ENCODE peak calls at places on chromosomes 6 and 20, in four cellular contexts. T is fibroblast of the aortic adventitia, Q is brain microvascular endothelial cell, S is adrenal gland. R is an unnamed sample.

GRCh38 chr20:54502179-54502578 is 26.8 kb downstream of the DOK5 start:
- DNase-seq in T (no peak), Q (no peak), S (no peak), R (no peak)

GRCh38 chr6:3389390-3390167 is 67.3 kb downstream of the SLC22A23 start:
- DNase-seq in T (peak), Q (no peak), S (no peak), R (no peak)

GRCh38 chr6:42383421-42384208 is 68.1 kb downstream of the TRERF1 start:
- DNase-seq in T (no peak), Q (no peak), S (no peak), R (no peak)

GRCh38 chr6:113644861-113645575 is 212.1 kb upstream of the MARCKS start:
- DNase-seq in T (peak), Q (peak), S (no peak), R (no peak)

GRCh38 chr20:17169575-17170136 is 57.2 kb upstream of the PCSK2 start:
- DNase-seq in T (no peak), Q (no peak), S (peak), R (no peak)

GRCh38 chr20:37347891-37348642 is 2.1 kb downstream of the SRC start:
- DNase-seq in T (no peak), Q (no peak), S (no peak), R (no peak)

GRCh38 chr20:38779247-38780097 is 26.0 kb upstream of the PPP1R16B start:
- DNase-seq in T (no peak), Q (no peak), S (no peak), R (no peak)

GRCh38 chr6:158584236-158584651 is 24.4 kb downstream of the TMEM181 start:
- DNase-seq in T (no peak), Q (no peak), S (no peak), R (no peak)

GRCh38 chr20:42610070-42610469 is 579.6 kb downstream of the PTPRT start:
- DNase-seq in T (no peak), Q (no peak), S (no peak), R (no peak)

GRCh38 chr6:158653577-158654354 is 3.9 kb downstream of the SYTL3 start:
- DNase-seq in T (no peak), Q (no peak), S (no peak), R (peak)

GRCh38 chr20:49219091-49219923 is at the start of gene DDX27:
- DNase-seq in T (peak), Q (peak), S (peak), R (peak)

GRCh38 chr6:18386302-18386976 is 711 bp upstream of the RNF144B start:
- DNase-seq in T (peak), Q (no peak), S (peak), R (no peak)

GRCh38 chr20:52761867-52762266 is 210.3 kb upstream of the TSHZ2 start:
- DNase-seq in T (no peak), Q (no peak), S (no peak), R (no peak)

GRCh38 chr6:71349976-71350615 is 61.5 kb downstream of the OGFRL1 start:
- DNase-seq in T (peak), Q (no peak), S (peak), R (no peak)

GRCh38 chr20:50721881-50722281 is 9.5 kb upstream of the PARD6B start:
- DNase-seq in T (no peak), Q (peak), S (peak), R (no peak)

GRCh38 chr6:126339796-126340750 is at the start of gene CENPW:
- DNase-seq in T (peak), Q (peak), S (peak), R (peak)

GRCh38 chr6:52013035-52013434 is 74.4 kb downstream of the PKHD1 start:
- DNase-seq in T (no peak), Q (peak), S (no peak), R (no peak)

GRCh38 chr6:82872092-82872635 is 193.5 kb downstream of the UBE3D start:
- DNase-seq in T (no peak), Q (no peak), S (no peak), R (no peak)

GRCh38 chr6:7707787-7708186 is 18.1 kb upstream of the BMP6 start:
- DNase-seq in T (peak), Q (peak), S (no peak), R (no peak)

GRCh38 chr6:114200896-114201295 is 141.9 kb downstream of the HS3ST5 start:
- DNase-seq in T (no peak), Q (no peak), S (no peak), R (no peak)

GRCh38 chr6:139943391-139943790 is 568.9 kb upstream of the CITED2 start:
- DNase-seq in T (peak), Q (peak), S (no peak), R (no peak)

GRCh38 chr20:41347523-41348429 is 7.2 kb downstream of the LPIN3 start:
- DNase-seq in T (no peak), Q (no peak), S (no peak), R (no peak)

GRCh38 chr20:51531141-51531710 is 11.3 kb downstream of the NFATC2 start:
- DNase-seq in T (no peak), Q (no peak), S (no peak), R (peak)

GRCh38 chr6:15657290-15657689 is 5.5 kb downstream of the DTNBP1 start:
- DNase-seq in T (no peak), Q (no peak), S (no peak), R (no peak)

GRCh38 chr6:15658345-15658744 is 4.5 kb downstream of the DTNBP1 start:
- DNase-seq in T (no peak), Q (no peak), S (no peak), R (peak)

GRCh38 chr6:15656145-15656544 is 6.7 kb downstream of the DTNBP1 start:
- DNase-seq in T (no peak), Q (no peak), S (no peak), R (no peak)

GRCh38 chr6:15653581-15653980 is 9.2 kb downstream of the DTNBP1 start:
- DNase-seq in T (no peak), Q (no peak), S (no peak), R (peak)

DNA sequence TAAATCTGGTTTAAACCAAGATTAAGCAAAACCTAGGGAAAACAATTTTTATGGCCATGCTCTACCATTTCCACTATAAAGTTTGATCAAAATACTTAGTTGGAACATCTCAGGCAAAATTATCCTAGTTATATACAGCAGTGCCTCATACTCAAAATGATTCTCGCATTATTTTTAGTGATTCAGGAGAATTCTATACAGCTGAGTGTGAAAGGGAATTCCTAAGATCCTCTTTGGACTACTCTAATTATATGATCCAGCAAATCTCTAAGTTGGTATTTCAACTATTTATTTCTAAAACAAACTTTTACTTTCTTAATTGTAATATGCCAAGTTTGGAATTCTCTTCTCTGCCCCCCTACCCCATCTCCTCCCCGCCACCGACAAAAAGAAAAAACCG is 8.6 kb downstream of the DTNBP1 start:
- DNase-seq in T (no peak), Q (no peak), S (no peak), R (no peak)
- TF ChIP-seq CTCF in T (no peak), Q (no peak), S (no peak), R (no peak)

GRCh38 chr6:145036848-145037567 is 698.3 kb downstream of the EPM2A start:
- DNase-seq in T (peak), Q (peak), S (peak), R (no peak)

GRCh38 chr6:145044606-145045275 is 690.6 kb downstream of the EPM2A start:
- DNase-seq in T (peak), Q (peak), S (no peak), R (no peak)

GRCh38 chr6:145043926-145044500 is 691.3 kb downstream of the EPM2A start:
- DNase-seq in T (no peak), Q (no peak), S (no peak), R (no peak)

DNA sequence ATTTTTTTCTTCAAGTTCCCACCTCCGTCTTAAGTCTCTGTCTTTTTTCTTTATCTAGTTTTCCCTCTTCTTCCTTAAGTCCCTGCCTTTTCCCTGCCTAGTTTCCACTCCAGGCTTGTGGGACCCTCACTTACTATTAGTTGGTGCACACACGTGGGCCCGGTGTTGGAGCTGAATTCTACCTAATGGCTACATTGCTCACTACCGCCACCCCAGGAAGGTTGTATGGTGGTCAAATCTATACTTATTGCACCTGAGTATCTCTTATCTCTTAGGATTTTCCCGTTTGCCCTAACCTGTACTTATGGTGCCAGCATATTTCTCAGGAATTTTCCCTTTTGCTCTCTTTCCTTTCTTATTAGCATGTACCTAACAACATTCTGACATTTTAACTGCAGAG is 692.8 kb downstream of the EPM2A start:
- DNase-seq in T (no peak), Q (no peak), S (no peak), R (no peak)
- TF ChIP-seq CTCF in T (no peak), Q (peak), S (no peak), R (no peak)

GRCh38 chr20:33526769-33527168 is 36.9 kb downstream of the CBFA2T2 start:
- DNase-seq in T (no peak), Q (no peak), S (no peak), R (no peak)
- TF ChIP-seq CTCF in T (no peak), Q (no peak), S (no peak), R (no peak)

DNA sequence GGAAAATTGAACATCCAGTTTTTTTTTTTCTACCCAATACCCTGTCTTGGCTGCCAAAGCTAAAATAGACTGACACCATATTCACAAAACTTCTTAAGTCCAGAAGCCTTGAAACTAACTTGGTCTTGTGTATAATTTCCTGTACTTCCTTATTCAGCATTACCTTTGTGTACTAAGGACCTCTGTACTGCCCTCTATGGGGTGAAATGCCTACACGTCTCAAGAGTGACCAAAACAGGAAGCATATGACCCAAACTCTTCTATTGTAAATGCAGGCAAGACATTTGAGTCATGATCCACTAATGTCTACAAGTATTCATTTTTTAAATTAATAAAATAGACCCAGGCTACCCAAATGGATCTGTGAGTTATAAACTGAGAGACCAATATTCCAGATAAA is 50.4 kb downstream of the HMGCLL1 start:
- DNase-seq in T (peak), Q (peak), S (no peak), R (peak)
- TF ChIP-seq CTCF in T (peak), Q (peak), S (no peak), R (no peak)

GRCh38 chr20:62297449-62298227 is 5.2 kb upstream of the ADRM1 start:
- DNase-seq in T (no peak), Q (no peak), S (no peak), R (no peak)
- TF ChIP-seq CTCF in T (no peak), Q (no peak), S (no peak), R (no peak)

GRCh38 chr6:63188828-63189227 is 22.4 kb upstream of the FKBP1C start:
- DNase-seq in T (no peak), Q (no peak), S (no peak), R (no peak)
- TF ChIP-seq CTCF in T (no peak), Q (no peak), S (no peak), R (no peak)